ENCODE peak calls at places on chromosome 1, in ten cellular contexts. O is breast epithelium; L is CD8-positive, alpha-beta T cell; M is left ventricle myocardium inferior; G is ovary; A is spleen; T is tibial nerve; Q is A549; N is mammary epithelial cell; V is thoracic aorta. U is an unnamed sample. For H3K9me3, the result is how much of the 10 kb centered on the place peaks cover.

GRCh38 chr1:240562779-240563178 is 49.2 kb downstream of the GREM2 start:
- DNase-seq in O (no peak), M (no peak), V (no peak), T (no peak), L (no peak), N (no peak), Q (no peak), G (no peak), A (no peak), U (no peak)

GRCh38 chr1:94299627-94300552 is 62.5 kb upstream of the ARHGAP29 start:
- DNase-seq in G (no peak), L (no peak), V (no peak), N (peak), Q (no peak), T (no peak), O (peak), M (no peak), A (no peak), U (no peak)

GRCh38 chr1:89952021-89952995 is 42.6 kb upstream of the ZNF326 start:
- DNase-seq in V (no peak), G (no peak), T (no peak), O (no peak), L (no peak), Q (peak), A (no peak), M (no peak), N (no peak), U (no peak)

GRCh38 chr1:27601771-27602509 is 2.0 kb downstream of the AHDC1 start:
- DNase-seq in Q (no peak), V (no peak), T (no peak), M (peak), L (no peak), G (peak), O (peak), A (peak), N (peak), U (no peak)

GRCh38 chr1:164477336-164477735 is 81.6 kb upstream of the PBX1 start:
- DNase-seq in V (no peak), T (no peak), M (no peak), A (no peak), N (no peak), L (no peak), Q (no peak), G (no peak), O (no peak), U (no peak)

GRCh38 chr1:224503161-224504118 is 68.8 kb upstream of the WDR26 start:
- DNase-seq in V (peak), L (no peak), A (peak), O (peak), G (peak), M (peak), N (peak), Q (peak), T (peak), U (peak)

GRCh38 chr1:2596530-2597333 is 10.2 kb downstream of the PRXL2B start:
- DNase-seq in M (no peak), V (no peak), Q (no peak), T (no peak), G (no peak), N (no peak), L (no peak), O (no peak), A (peak), U (no peak)

GRCh38 chr1:201092738-201093137 is 19.5 kb downstream of the CACNA1S start:
- DNase-seq in N (no peak), G (no peak), O (no peak), V (no peak), L (no peak), A (no peak), M (no peak), Q (no peak), T (no peak), U (no peak)

GRCh38 chr1:97137862-97138514 is 416.4 kb downstream of the PTBP2 start:
- DNase-seq in O (no peak), T (peak), M (no peak), L (no peak), A (no peak), Q (peak), V (no peak), N (peak), G (no peak), U (no peak)

GRCh38 chr1:174258148-174258550 is 98.8 kb downstream of the RABGAP1L start:
- DNase-seq in V (no peak), A (no peak), O (no peak), Q (peak), T (no peak), M (no peak), G (no peak), L (peak), N (peak), U (peak)

GRCh38 chr1:51567653-51568052 is 48.6 kb upstream of the EPS15 start:
- DNase-seq in N (peak), V (no peak), M (no peak), Q (no peak), G (no peak), A (no peak), L (no peak), T (no peak), O (peak), U (peak)

GRCh38 chr1:54376085-54377039 is 29.8 kb downstream of the SSBP3 start:
- DNase-seq in N (no peak), T (no peak), A (no peak), V (no peak), O (no peak), Q (no peak), M (no peak), G (no peak), L (no peak), U (no peak)

GRCh38 chr1:93615201-93616150 is 66.2 kb downstream of the BCAR3 start:
- DNase-seq in M (no peak), T (no peak), G (no peak), V (no peak), L (no peak), A (no peak), O (peak), N (peak), Q (peak), U (no peak)

GRCh38 chr1:147117109-147117508 is 55.2 kb downstream of the PRKAB2 start:
- DNase-seq in L (no peak), V (no peak), T (no peak), Q (no peak), O (no peak), M (no peak), G (no peak), A (no peak), N (no peak), U (no peak)

GRCh38 chr1:161864577-161864976 is 98.5 kb downstream of the ATF6 start:
- DNase-seq in O (no peak), N (no peak), V (no peak), Q (peak), M (no peak), T (peak), A (no peak), L (no peak), G (no peak), U (no peak)

GRCh38 chr1:210292276-210292851 is 36.3 kb upstream of the HHAT start:
- DNase-seq in L (no peak), Q (peak), V (no peak), T (peak), M (peak), A (peak), O (peak), G (peak), N (peak), U (no peak)

GRCh38 chr1:240577095-240577494 is 34.9 kb downstream of the GREM2 start:
- DNase-seq in Q (no peak), M (no peak), V (no peak), A (no peak), T (no peak), L (no peak), O (no peak), G (no peak), N (no peak), U (no peak)

GRCh38 chr1:33081554-33082305 is 777 bp downstream of the AZIN2 start:
- DNase-seq in N (no peak), G (peak), A (no peak), M (no peak), Q (no peak), T (no peak), L (no peak), O (no peak), V (no peak), U (no peak)

GRCh38 chr1:239914827-239915231 is 176.9 kb upstream of the FMN2 start:
- DNase-seq in L (no peak), M (no peak), Q (peak), N (peak), T (no peak), G (no peak), O (no peak), V (no peak), A (no peak), U (peak)

GRCh38 chr1:202750024-202750423 is 39.8 kb upstream of the SYT2 start:
- DNase-seq in M (no peak), G (no peak), A (no peak), Q (no peak), T (no peak), V (no peak), O (no peak), L (no peak), N (no peak), U (no peak)

GRCh38 chr1:114319480-114319879 is 165.8 kb upstream of the SYT6 start:
- DNase-seq in O (no peak), A (no peak), L (no peak), N (peak), T (no peak), G (no peak), Q (no peak), V (no peak), M (no peak), U (no peak)

GRCh38 chr1:11196945-11197344 is 7.8 kb downstream of the ANGPTL7 start:
- DNase-seq in M (no peak), A (no peak), V (no peak), G (no peak), T (no peak), L (no peak), N (no peak), Q (no peak), O (no peak), U (no peak)

GRCh38 chr1:231656741-231657140 is 30.2 kb downstream of the DISC1 start:
- DNase-seq in V (no peak), A (no peak), G (no peak), Q (no peak), N (no peak), O (no peak), M (no peak), L (no peak), T (no peak), U (no peak)

GRCh38 chr1:87074001-87074795 is 159.8 kb downstream of the HS2ST1 start:
- DNase-seq in V (no peak), Q (no peak), A (no peak), L (no peak), O (no peak), M (no peak), G (no peak), T (no peak), N (no peak), U (no peak)

GRCh38 chr1:110608247-110608646 is 2.1 kb upstream of the KCNA2 start:
- DNase-seq in M (no peak), V (no peak), T (no peak), O (no peak), Q (no peak), A (no peak), L (no peak), N (no peak), G (no peak), U (no peak)

GRCh38 chr1:157279157-157280140 is 141.3 kb upstream of the ETV3 start:
- DNase-seq in L (no peak), O (no peak), M (no peak), A (no peak), N (no peak), V (no peak), G (no peak), Q (no peak), T (no peak), U (no peak)

GRCh38 chr1:18299441-18300338 is 181.0 kb upstream of the KLHDC7A start:
- DNase-seq in N (no peak), T (no peak), O (no peak), A (no peak), L (peak), G (no peak), Q (peak), M (no peak), V (no peak), U (no peak)

GRCh38 chr1:190436615-190437014 is 41.0 kb downstream of the BRINP3 start:
- DNase-seq in T (no peak), V (no peak), M (no peak), G (no peak), O (no peak), Q (peak), L (no peak), N (peak), A (no peak), U (peak)

GRCh38 chr1:204369006-204369726 is 9.4 kb upstream of the PLEKHA6 start:
- DNase-seq in O (no peak), A (no peak), N (no peak), Q (no peak), T (no peak), V (no peak), L (no peak), G (no peak), M (no peak), U (no peak)

GRCh38 chr1:97094257-97094972 is 372.8 kb downstream of the PTBP2 start:
- DNase-seq in V (no peak), N (peak), Q (peak), O (no peak), L (no peak), G (no peak), M (no peak), T (no peak), A (no peak), U (peak)

GRCh38 chr1:104082221-104082620 is 332.5 kb downstream of the AMY1C start:
- DNase-seq in V (no peak), T (no peak), M (no peak), L (no peak), G (no peak), O (no peak), A (no peak), N (no peak), Q (no peak), U (no peak)

DNA sequence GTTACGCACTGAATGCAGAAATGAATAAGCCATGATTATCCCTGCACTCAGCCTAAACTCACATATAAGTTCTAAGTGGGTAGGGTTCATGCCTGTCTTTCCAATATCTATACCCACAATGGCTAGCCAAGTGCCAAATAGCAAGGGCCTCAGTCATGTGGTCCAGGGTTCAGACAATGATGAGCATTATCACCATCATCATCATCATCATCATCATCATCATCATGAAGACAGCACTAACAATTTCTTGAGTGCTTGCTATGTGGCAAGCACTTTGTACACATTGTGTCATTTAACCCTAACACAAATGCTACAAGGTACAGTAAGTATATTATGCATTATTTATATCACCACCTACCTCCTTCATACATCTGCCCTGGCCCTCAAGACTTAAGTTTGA is 500.0 kb downstream of the AGBL4 start:
- DNase-seq in O (no peak), N (no peak), L (no peak), A (no peak), G (no peak), V (no peak), T (no peak), Q (no peak), M (no peak), U (no peak)
- H3K9me3 ChIP-seq in O (under half), N (under half), L (under half), A (under half), G (under half), V (under half), T (under half), Q (under half), M (under half), U (under half)

GRCh38 chr1:230366504-230366915 is 59.6 kb downstream of the PGBD5 start:
- DNase-seq in O (no peak), Q (no peak), M (no peak), V (no peak), N (no peak), A (no peak), T (no peak), L (no peak), G (no peak), U (no peak)

GRCh38 chr1:230368363-230368762 is 57.8 kb downstream of the PGBD5 start:
- DNase-seq in V (no peak), A (no peak), L (no peak), G (no peak), Q (no peak), N (peak), M (no peak), O (no peak), T (no peak), U (no peak)

GRCh38 chr1:230368871-230369270 is 57.3 kb downstream of the PGBD5 start:
- DNase-seq in A (no peak), T (no peak), M (no peak), O (no peak), N (no peak), G (no peak), L (no peak), Q (no peak), V (no peak), U (no peak)

GRCh38 chr1:230362949-230363348 is 63.2 kb downstream of the PGBD5 start:
- DNase-seq in T (no peak), O (no peak), L (no peak), N (no peak), G (no peak), M (no peak), V (no peak), A (no peak), Q (no peak), U (no peak)

GRCh38 chr1:230365723-230366307 is 60.3 kb downstream of the PGBD5 start:
- DNase-seq in O (no peak), V (no peak), Q (no peak), G (no peak), L (no peak), A (no peak), T (no peak), N (no peak), M (no peak), U (no peak)
- H3K27ac ChIP-seq in O (no peak), V (no peak), Q (no peak), G (no peak), L (no peak), A (no peak), T (no peak), N (no peak), M (no peak), U (no peak)

GRCh38 chr1:4854379-4854778 is 200.0 kb downstream of the AJAP1 start:
- DNase-seq in V (no peak), G (no peak), Q (no peak), N (no peak), L (no peak), A (no peak), O (no peak), M (no peak), T (no peak), U (no peak)
- TF ChIP-seq CTCF in V (no peak), G (no peak), Q (no peak), N (no peak), L (no peak), A (no peak), O (no peak), M (no peak), T (no peak), U (no peak)

GRCh38 chr1:79131626-79132025 is 125.1 kb upstream of the ADGRL4 start:
- DNase-seq in L (no peak), A (no peak), Q (no peak), V (no peak), T (no peak), O (no peak), N (no peak), G (no peak), M (no peak), U (no peak)

GRCh38 chr1:79128726-79129125 is 122.2 kb upstream of the ADGRL4 start:
- DNase-seq in G (no peak), Q (peak), A (no peak), M (no peak), V (no peak), L (no peak), N (peak), T (no peak), O (no peak), U (peak)

GRCh38 chr1:79124756-79125155 is 118.2 kb upstream of the ADGRL4 start:
- DNase-seq in G (no peak), T (no peak), L (no peak), M (no peak), N (peak), V (no peak), Q (no peak), A (no peak), O (no peak), U (no peak)

GRCh38 chr1:79133703-79134258 is 127.3 kb upstream of the ADGRL4 start:
- DNase-seq in A (no peak), O (no peak), V (no peak), M (no peak), L (no peak), N (no peak), T (no peak), G (no peak), Q (no peak), U (no peak)

GRCh38 chr1:79129914-79130313 is 123.4 kb upstream of the ADGRL4 start:
- DNase-seq in A (no peak), O (no peak), M (no peak), V (no peak), L (no peak), N (no peak), Q (no peak), T (no peak), G (no peak), U (no peak)
- H3K9me3 ChIP-seq in A (under half), O (under half), M (under half), V (under half), L (under half), N (under half), Q (under half), T (under half), G (under half), U (under half)

GRCh38 chr1:245304698-245305097 is 149.9 kb downstream of the KIF26B start:
- DNase-seq in O (no peak), N (peak), L (no peak), T (no peak), A (no peak), V (no peak), Q (no peak), M (no peak), G (no peak), U (no peak)

GRCh38 chr1:245301921-245302320 is 147.1 kb downstream of the KIF26B start:
- DNase-seq in L (no peak), O (no peak), A (no peak), G (no peak), V (no peak), M (no peak), N (no peak), Q (no peak), T (no peak), U (no peak)

GRCh38 chr1:245301162-245301580 is 146.4 kb downstream of the KIF26B start:
- DNase-seq in T (no peak), L (no peak), M (peak), Q (no peak), N (no peak), G (peak), O (no peak), V (no peak), A (no peak), U (peak)

GRCh38 chr1:245294021-245294420 is 139.2 kb downstream of the KIF26B start:
- DNase-seq in V (no peak), M (no peak), N (no peak), L (no peak), O (no peak), A (no peak), T (no peak), G (no peak), Q (no peak), U (no peak)

DNA sequence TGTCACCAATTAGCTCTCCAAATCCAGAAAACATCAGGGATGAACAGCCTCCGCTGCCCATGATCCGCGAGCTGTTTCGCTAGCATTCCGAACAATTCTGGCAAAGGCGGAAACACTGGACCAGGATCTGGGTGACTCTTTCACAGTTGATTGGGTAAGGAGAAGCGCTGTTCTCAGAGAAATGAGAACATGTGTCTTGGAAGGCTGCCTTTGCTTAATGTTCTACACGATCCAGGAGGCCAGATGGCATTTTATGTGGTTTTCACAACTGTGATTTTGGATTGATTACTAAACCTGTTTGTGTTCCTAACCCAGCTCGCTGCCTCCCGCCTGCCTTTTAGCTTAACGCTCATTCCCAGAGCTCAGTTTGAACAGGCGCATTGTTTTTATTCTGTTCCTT is 144.0 kb downstream of the KIF26B start:
- DNase-seq in A (no peak), Q (no peak), N (peak), M (no peak), V (no peak), O (peak), G (no peak), L (no peak), T (peak), U (peak)
- H3K27ac ChIP-seq in A (no peak), Q (no peak), N (no peak), M (no peak), V (no peak), O (no peak), G (no peak), L (no peak), T (no peak), U (no peak)

DNA sequence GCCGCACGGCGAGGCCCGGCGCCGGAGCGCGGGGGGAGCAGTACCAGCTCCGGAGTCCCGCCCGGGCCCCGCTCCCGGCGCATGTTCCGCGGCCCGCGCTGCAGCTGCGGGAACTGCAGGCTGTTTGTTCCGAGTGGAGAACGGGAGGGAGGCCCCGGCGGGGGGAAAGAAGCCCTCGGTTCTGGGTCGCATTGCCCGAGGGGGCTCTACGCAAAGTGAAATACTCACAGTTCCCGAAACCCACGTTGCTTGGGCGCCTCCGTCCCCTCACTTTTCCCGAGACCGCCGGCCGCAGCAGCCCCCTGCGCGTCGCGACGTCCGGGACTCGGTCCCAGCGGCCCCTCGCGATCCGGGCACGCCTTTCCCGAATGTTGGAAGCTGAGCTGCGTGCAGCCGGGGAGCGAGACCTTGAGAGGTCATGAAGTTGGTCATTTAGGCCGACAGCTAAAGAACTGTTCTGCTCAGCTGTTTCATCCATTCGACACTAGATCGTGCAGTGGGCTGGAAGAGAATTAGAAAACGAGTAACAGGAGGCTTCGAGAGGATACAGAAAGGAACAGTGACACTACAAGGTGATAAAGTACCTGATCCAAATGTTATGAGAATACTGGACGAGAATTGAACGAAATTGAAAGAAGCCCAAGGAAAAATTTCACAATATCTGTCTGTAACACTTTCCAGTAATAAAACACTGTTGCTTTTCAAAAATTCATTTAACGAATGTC is 596 bp upstream of the LIN9 start:
- DNase-seq in M (peak), T (no peak), Q (peak), L (no peak), O (no peak), N (no peak), A (no peak), V (no peak), G (no peak), U (no peak)
- TF ChIP-seq CTCF in M (peak), T (peak), Q (no peak), L (no peak), O (no peak), N (no peak), A (no peak), V (peak), G (peak), U (peak)

U was measured in AG04450.